ENCODE peak calls at places on chromosomes 13 and 19, in six cellular contexts. C is HCT116, M is fibroblast of pulmonary artery, G is tibial artery, J is mucosa of descending colon, D is suprapubic skin. A is an unnamed sample.

GRCh38 chr19:40640744-40641143 is 39.6 kb downstream of the LTBP4 start:
- DNase-seq in G (no peak), J (no peak), D (no peak), M (peak), C (no peak), A (peak)

GRCh38 chr13:46097015-46097414 is 7.8 kb downstream of the CPB2 start:
- DNase-seq in C (no peak), J (no peak), D (no peak), G (no peak), M (no peak), A (no peak)

GRCh38 chr13:109344552-109345157 is 441.7 kb downstream of the IRS2 start:
- DNase-seq in C (no peak), D (no peak), M (peak), J (no peak), G (no peak), A (peak)

GRCh38 chr13:106911020-106911419 is 343.1 kb upstream of the ARGLU1 start:
- DNase-seq in M (no peak), D (no peak), G (no peak), J (no peak), C (no peak), A (no peak)

GRCh38 chr19:31220540-31220939 is 128.7 kb downstream of the TSHZ3 start:
- DNase-seq in C (no peak), D (no peak), M (peak), J (no peak), G (no peak), A (peak)

GRCh38 chr13:26011996-26012688 is 39.7 kb downstream of the SHISA2 start:
- DNase-seq in M (peak), D (no peak), J (peak), C (no peak), G (no peak), A (peak)

GRCh38 chr13:113742000-113742441 is 17.0 kb upstream of the TMEM255B start:
- DNase-seq in D (no peak), G (peak), J (peak), C (peak), M (peak), A (peak)

GRCh38 chr19:42216653-42217521 is 590 bp downstream of the DEDD2 start:
- DNase-seq in M (peak), J (peak), D (peak), C (no peak), G (no peak), A (peak)

GRCh38 chr13:113500530-113501265 is 10.2 kb upstream of the DCUN1D2 start:
- DNase-seq in M (no peak), J (no peak), C (no peak), D (no peak), G (no peak), A (no peak)

GRCh38 chr13:19685034-19685433 is 51.6 kb downstream of the MPHOSPH8 start:
- DNase-seq in D (no peak), G (no peak), J (peak), M (no peak), C (no peak), A (no peak)

GRCh38 chr19:30336290-30336689 is 35.9 kb upstream of the ZNF536 start:
- DNase-seq in J (no peak), D (peak), C (no peak), M (no peak), G (no peak), A (no peak)

GRCh38 chr19:1318678-1319471 is 33.2 kb downstream of the EFNA2 start:
- DNase-seq in C (no peak), M (no peak), J (no peak), D (peak), G (no peak), A (no peak)

GRCh38 chr13:27919299-27919933 is 384 bp upstream of the PDX1 start:
- DNase-seq in G (no peak), M (no peak), C (peak), J (no peak), D (no peak), A (no peak)

GRCh38 chr13:37797606-37798005 is 72.0 kb downstream of the TRPC4 start:
- DNase-seq in D (no peak), G (no peak), M (peak), C (no peak), J (no peak), A (no peak)

GRCh38 chr13:78382481-78382880 is 220.9 kb downstream of the POU4F1 start:
- DNase-seq in M (peak), J (no peak), C (no peak), D (no peak), G (no peak), A (no peak)

GRCh38 chr13:92951273-92951820 is 275.3 kb upstream of the GPC6 start:
- DNase-seq in C (no peak), J (no peak), M (peak), G (no peak), D (no peak), A (no peak)

GRCh38 chr13:113603116-113603710 is 18.7 kb downstream of the TFDP1 start:
- DNase-seq in J (no peak), D (no peak), G (no peak), M (no peak), C (no peak), A (no peak)

GRCh38 chr13:50353651-50354415 is 338.6 kb downstream of the KCNRG start:
- DNase-seq in C (no peak), D (no peak), J (no peak), G (no peak), M (peak), A (peak)

GRCh38 chr19:13169769-13170168 is 19.6 kb downstream of the IER2 start:
- DNase-seq in C (peak), M (no peak), J (peak), G (no peak), D (no peak), A (no peak)

GRCh38 chr13:32902898-32903297 is 113.3 kb upstream of the KL start:
- DNase-seq in M (peak), D (peak), C (no peak), G (peak), J (peak), A (no peak)

GRCh38 chr19:2051771-2052704 is 994 bp upstream of the MKNK2 start:
- DNase-seq in J (peak), C (no peak), G (no peak), M (no peak), D (peak), A (no peak)

GRCh38 chr19:9139609-9140158 is 513 bp upstream of the ZNF317 start:
- DNase-seq in C (no peak), G (no peak), J (no peak), D (no peak), M (no peak), A (no peak)

GRCh38 chr13:37144661-37145060 is 39.2 kb upstream of the CSNK1A1L start:
- DNase-seq in M (no peak), J (no peak), G (no peak), D (no peak), C (no peak), A (peak)

GRCh38 chr13:40158218-40158617 is 502.8 kb downstream of the COG6 start:
- DNase-seq in M (peak), C (no peak), D (no peak), J (no peak), G (no peak), A (no peak)

GRCh38 chr19:16594131-16594586 is 21.9 kb upstream of the SLC35E1 start:
- DNase-seq in G (no peak), M (no peak), J (no peak), C (no peak), D (no peak), A (no peak)

GRCh38 chr19:32471095-32471494 is 65.5 kb downstream of the DPY19L3 start:
- DNase-seq in J (no peak), G (no peak), D (no peak), C (no peak), M (no peak), A (peak)

GRCh38 chr19:676343-677105 is at the start of gene FSTL3:
- DNase-seq in C (no peak), D (peak), M (no peak), J (peak), G (no peak), A (no peak)

GRCh38 chr19:51141181-51141580 is 920 bp upstream of the SIGLEC7 start:
- DNase-seq in M (no peak), G (no peak), D (no peak), C (no peak), J (no peak), A (no peak)

GRCh38 chr13:93689333-93689732 is 462.7 kb downstream of the GPC6 start:
- DNase-seq in G (no peak), J (no peak), C (no peak), M (no peak), D (no peak), A (no peak)

GRCh38 chr13:110758195-110758594 is 44.7 kb downstream of the ING1 start:
- DNase-seq in G (no peak), M (peak), C (no peak), J (no peak), D (no peak), A (peak)

GRCh38 chr13:112637017-112637801 is 49.3 kb upstream of the TUBGCP3 start:
- DNase-seq in M (no peak), C (no peak), G (no peak), D (no peak), J (no peak), A (no peak)

GRCh38 chr19:36051637-36052036 is 2.4 kb downstream of the THAP8 start:
- DNase-seq in J (no peak), D (no peak), C (no peak), G (no peak), M (no peak), A (no peak)

GRCh38 chr13:42041684-42042035 is 6.8 kb upstream of the DGKH start:
- DNase-seq in M (peak), G (peak), D (no peak), J (peak), C (no peak), A (peak)

GRCh38 chr13:43054803-43055802 is 31.7 kb downstream of the DNAJC15 start:
- DNase-seq in J (peak), D (no peak), M (peak), C (no peak), G (no peak), A (peak)

GRCh38 chr19:46489445-46490272 is 6.0 kb downstream of the PNMA8B start:
- DNase-seq in D (peak), J (no peak), C (no peak), G (peak), M (peak), A (peak)
- TF ChIP-seq CTCF in D (peak), J (no peak), C (no peak), G (peak), M (peak), A (peak)

GRCh38 chr19:18085702-18086457 is 854 bp downstream of the IL12RB1 start:
- DNase-seq in M (no peak), D (no peak), J (no peak), G (no peak), C (no peak), A (no peak)

GRCh38 chr19:18091217-18091608 is 4.5 kb upstream of the IL12RB1 start:
- DNase-seq in G (peak), M (no peak), C (no peak), J (peak), D (no peak), A (no peak)

GRCh38 chr19:18086590-18087138 is at the start of gene IL12RB1:
- DNase-seq in J (peak), M (no peak), C (no peak), G (no peak), D (no peak), A (peak)

GRCh38 chr19:18090545-18091216 is 3.9 kb upstream of the IL12RB1 start:
- DNase-seq in G (no peak), J (no peak), C (no peak), D (no peak), M (peak), A (peak)

DNA sequence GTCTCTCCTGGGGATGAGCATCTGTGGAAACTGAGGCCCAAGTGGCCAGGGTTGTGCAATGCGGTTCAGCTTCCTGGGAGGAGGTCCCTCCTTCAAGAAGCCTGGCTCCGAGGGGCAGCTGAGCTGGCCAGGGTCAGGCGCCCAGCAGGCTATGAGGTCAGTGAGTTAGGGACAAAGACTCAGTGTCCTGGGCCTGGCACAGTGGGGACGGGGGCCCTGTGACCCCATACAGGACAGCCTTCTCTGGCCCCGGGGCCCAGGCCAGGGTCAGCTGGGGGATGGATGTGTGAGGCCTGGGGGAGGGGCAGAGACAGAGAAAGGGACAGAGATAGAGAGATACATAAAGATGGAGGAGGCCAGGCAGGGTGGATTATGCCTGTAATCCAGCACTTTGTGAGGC is 3.0 kb upstream of the IL12RB1 start:
- DNase-seq in G (no peak), C (no peak), M (no peak), D (no peak), J (no peak), A (no peak)
- H3K4me3 ChIP-seq in G (no peak), C (no peak), M (no peak), D (no peak), J (no peak), A (no peak)

GRCh38 chr19:38445362-38445761 is 11.9 kb downstream of the RYR1 start:
- DNase-seq in G (no peak), J (no peak), D (no peak), C (no peak), M (no peak), A (no peak)

GRCh38 chr19:38444026-38444425 is 10.5 kb downstream of the RYR1 start:
- DNase-seq in G (no peak), M (no peak), D (no peak), J (no peak), C (no peak), A (no peak)

GRCh38 chr19:38442736-38443135 is 9.2 kb downstream of the RYR1 start:
- DNase-seq in J (no peak), G (no peak), M (no peak), D (no peak), C (no peak), A (no peak)

GRCh38 chr19:38441660-38442348 is 8.3 kb downstream of the RYR1 start:
- DNase-seq in D (no peak), G (no peak), M (peak), J (no peak), C (no peak), A (no peak)

DNA sequence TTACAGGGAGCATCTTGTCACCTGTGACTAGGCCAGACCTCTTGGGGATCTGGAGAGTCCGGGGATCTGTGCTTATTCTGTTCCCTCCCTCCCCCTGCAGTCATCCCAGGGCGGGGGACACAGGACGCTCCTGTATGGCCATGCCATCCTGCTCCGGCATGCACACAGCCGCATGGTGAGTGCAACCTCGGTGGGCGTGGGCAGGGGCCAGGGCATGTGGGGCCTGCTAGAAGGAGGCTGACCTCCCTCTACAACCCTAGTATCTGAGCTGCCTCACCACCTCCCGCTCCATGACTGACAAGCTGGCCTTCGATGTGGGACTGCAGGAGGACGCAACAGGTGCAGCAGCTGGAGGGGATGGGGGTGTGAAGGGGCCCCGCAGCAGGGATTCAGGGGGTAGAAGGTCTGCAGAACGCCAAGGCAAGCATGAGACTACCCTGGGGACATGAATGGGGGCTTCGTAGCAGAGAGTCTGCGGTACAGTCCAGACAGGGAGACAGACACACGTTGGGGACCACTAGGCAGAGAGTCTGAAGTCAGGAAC is 10.0 kb downstream of the RYR1 start:
- DNase-seq in M (no peak), G (no peak), D (no peak), J (no peak), C (no peak), A (no peak)
- TF ChIP-seq CTCF in M (no peak), G (no peak), D (no peak), J (no peak), C (no peak), A (no peak)

DNA sequence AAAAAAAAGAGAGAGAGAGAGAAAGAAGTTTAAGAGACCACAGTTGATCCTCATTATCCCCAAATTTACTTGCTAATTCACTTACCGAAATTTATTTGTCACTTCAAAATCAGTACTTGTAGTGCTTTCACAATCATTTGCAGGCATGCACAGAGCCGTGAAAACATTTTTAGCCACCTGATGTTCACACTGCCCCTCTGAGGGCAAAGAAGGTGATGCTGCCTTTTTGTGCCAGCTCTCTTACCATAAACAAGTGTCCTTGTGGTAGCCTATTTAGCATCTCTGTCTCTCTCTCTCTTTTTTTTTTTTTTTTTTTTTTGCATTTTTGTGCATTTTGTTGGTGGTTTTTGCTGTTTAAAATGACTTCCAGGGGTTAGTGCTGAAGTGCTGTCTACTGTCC is 24.0 kb upstream of the CASP14 start:
- DNase-seq in D (no peak), M (no peak), G (no peak), J (no peak), C (no peak), A (peak)
- H3K4me3 ChIP-seq in D (no peak), M (no peak), G (no peak), J (no peak), C (no peak), A (no peak)

GRCh38 chr13:44879452-44880058 is 109.7 kb downstream of the NUFIP1 start:
- DNase-seq in J (no peak), G (no peak), C (peak), D (no peak), M (peak), A (peak)
- TF ChIP-seq CTCF in J (no peak), G (peak), C (peak), D (no peak), M (peak), A (peak)

GRCh38 chr19:3554254-3555083 is 2.9 kb downstream of the MFSD12 start:
- DNase-seq in C (no peak), G (no peak), M (no peak), J (no peak), D (no peak), A (no peak)
- H3K4me3 ChIP-seq in C (no peak), G (no peak), M (no peak), J (no peak), D (no peak), A (no peak)

DNA sequence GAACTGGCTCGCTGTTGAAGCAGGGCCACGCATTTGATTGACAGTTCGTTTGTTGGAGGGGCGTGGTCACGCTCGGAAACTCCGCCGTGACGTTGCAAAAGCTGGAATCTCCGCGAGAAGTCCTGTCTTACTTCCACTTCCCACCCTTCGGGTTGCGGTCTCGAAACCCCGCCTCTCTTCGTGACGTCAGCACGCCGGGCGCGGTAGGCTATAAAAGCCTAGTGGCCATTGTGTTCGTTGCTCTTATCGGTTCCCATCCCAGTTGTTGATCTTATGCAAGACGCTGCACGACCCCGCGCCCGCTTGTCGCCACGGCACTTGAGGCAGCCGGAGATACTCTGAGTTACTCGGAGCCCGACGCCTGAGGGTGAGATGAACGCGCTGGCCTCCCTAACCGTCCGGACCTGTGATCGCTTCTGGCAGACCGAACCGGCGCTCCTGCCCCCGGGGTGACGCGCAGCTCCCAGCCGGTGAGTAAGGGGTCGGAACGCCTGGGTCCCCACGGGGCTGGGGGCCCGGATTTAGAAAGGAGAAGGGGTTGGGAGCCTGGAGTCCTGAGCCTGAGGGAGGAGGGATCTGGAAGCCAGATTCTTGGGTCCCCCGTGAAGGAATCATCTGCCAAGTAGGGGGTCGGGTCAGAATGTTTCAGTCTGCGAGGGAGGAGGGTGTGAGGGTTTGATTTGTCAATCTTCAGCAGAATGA is at the start of gene PPP1R15A:
- DNase-seq in M (peak), D (peak), C (peak), G (peak), J (peak), A (peak)
- TF ChIP-seq CTCF in M (no peak), D (no peak), C (no peak), G (peak), J (no peak), A (no peak)

DNA sequence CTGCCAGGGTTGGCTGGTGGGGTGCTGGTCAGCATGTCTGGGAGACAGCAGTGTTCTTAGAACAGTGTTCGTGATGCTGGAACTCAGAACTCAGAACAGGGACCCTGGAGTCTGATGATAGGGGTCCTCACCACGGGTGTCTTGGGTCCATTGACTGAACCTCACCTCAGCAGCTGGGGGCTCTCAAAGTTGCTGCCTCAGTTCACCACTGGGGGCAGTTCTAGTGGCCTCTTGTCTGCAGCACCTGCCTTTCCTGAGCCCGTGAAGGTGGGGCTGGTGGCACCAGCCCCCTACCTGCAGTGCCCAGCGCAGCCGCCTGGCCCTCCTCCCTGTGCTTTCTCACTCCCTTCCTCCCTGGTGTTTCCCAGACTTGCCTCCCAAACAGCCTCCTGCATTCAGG is 28.5 kb downstream of the SAFB start:
- DNase-seq in J (no peak), M (no peak), G (no peak), C (no peak), D (no peak), A (no peak)
- H3K4me3 ChIP-seq in J (no peak), M (no peak), G (no peak), C (no peak), D (no peak), A (no peak)

GRCh38 chr13:94999871-95000270 is 287.5 kb upstream of the SOX21 start:
- DNase-seq in J (no peak), C (no peak), D (no peak), M (peak), G (no peak), A (no peak)

GRCh38 chr13:94997126-94997525 is 284.8 kb upstream of the SOX21 start:
- DNase-seq in M (peak), G (no peak), J (no peak), D (no peak), C (no peak), A (no peak)

GRCh38 chr13:95005300-95005699 is 293.0 kb upstream of the SOX21 start:
- DNase-seq in C (no peak), G (no peak), J (no peak), D (no peak), M (no peak), A (no peak)

GRCh38 chr13:95002968-95003813 is 290.8 kb upstream of the SOX21 start:
- DNase-seq in J (no peak), D (no peak), C (no peak), M (no peak), G (no peak), A (peak)

GRCh38 chr13:95002126-95002525 is 289.8 kb upstream of the SOX21 start:
- DNase-seq in D (no peak), J (no peak), M (no peak), C (no peak), G (no peak), A (no peak)
- TF ChIP-seq CTCF in D (no peak), J (no peak), M (no peak), C (no peak), G (no peak), A (peak)